ENCODE peak calls at places on chromosomes 2 and 18, in six cellular contexts. J, A, N, M, I and Q are unnamed samples.

GRCh38 chr2:58904091-58904490 is 663.0 kb upstream of the FANCL start:
- DNase-seq in J (no peak), A (no peak), N (no peak), M (no peak), I (no peak), Q (no peak)

GRCh38 chr2:140242889-140243288 is 1462.7 kb upstream of the NXPH2 start:
- DNase-seq in J (no peak), A (no peak), N (no peak), M (no peak), I (no peak), Q (no peak)

GRCh38 chr2:96329416-96329815 is 4.3 kb downstream of the ITPRIPL1 start:
- DNase-seq in J (no peak), A (peak), N (no peak), M (no peak), I (no peak), Q (no peak)

GRCh38 chr2:207315131-207315530 is 149.4 kb upstream of the KLF7 start:
- DNase-seq in J (no peak), A (peak), N (no peak), M (no peak), I (no peak), Q (no peak)

GRCh38 chr2:179049546-179050311 is at the start of gene CCDC141:
- DNase-seq in J (no peak), A (no peak), N (no peak), M (no peak), I (no peak), Q (no peak)

GRCh38 chr18:23540867-23541266 is 37.6 kb downstream of the RMC1 start:
- DNase-seq in J (no peak), A (peak), N (no peak), M (peak), I (no peak), Q (no peak)

GRCh38 chr2:206561962-206562361 is 80.3 kb upstream of the FAM237A start:
- DNase-seq in J (no peak), A (peak), N (no peak), M (no peak), I (no peak), Q (no peak)

GRCh38 chr2:149490296-149490695 is 97.3 kb downstream of the MMADHC start:
- DNase-seq in J (no peak), A (no peak), N (no peak), M (no peak), I (no peak), Q (no peak)

GRCh38 chr2:36963734-36964133 is 2.6 kb downstream of the STRN start:
- DNase-seq in J (no peak), A (no peak), N (no peak), M (no peak), I (no peak), Q (no peak)

GRCh38 chr18:9614401-9615279 is at the start of gene PPP4R1:
- DNase-seq in J (peak), A (peak), N (peak), M (peak), I (peak), Q (peak)

GRCh38 chr2:39059366-39059952 is 61.4 kb downstream of the SOS1 start:
- DNase-seq in J (no peak), A (peak), N (no peak), M (peak), I (no peak), Q (no peak)

DNA sequence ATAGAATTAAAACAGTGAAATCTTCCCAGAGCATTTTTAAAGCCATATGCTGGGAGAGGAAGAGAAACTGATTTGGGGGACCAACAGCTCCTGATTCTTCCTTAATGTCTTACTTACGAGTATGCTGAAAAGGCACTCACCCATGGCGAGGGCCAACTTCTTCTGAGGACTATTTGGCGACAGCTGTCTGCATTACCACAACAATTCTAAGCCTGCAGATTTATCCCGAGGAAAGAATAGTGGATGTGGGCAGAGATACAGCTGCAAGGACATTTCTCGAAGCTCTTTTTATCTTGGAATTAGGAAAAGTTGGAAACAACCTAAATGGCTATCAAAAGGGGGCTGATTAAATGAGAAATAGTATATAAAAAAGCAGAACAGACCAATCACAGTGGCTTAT is 40.3 kb upstream of the FHL2 start:
- DNase-seq in J (no peak), A (no peak), N (no peak), M (no peak), I (no peak), Q (no peak)
- H3K27ac ChIP-seq in J (peak), A (peak), N (no peak), M (no peak), I (no peak), Q (no peak)

DNA sequence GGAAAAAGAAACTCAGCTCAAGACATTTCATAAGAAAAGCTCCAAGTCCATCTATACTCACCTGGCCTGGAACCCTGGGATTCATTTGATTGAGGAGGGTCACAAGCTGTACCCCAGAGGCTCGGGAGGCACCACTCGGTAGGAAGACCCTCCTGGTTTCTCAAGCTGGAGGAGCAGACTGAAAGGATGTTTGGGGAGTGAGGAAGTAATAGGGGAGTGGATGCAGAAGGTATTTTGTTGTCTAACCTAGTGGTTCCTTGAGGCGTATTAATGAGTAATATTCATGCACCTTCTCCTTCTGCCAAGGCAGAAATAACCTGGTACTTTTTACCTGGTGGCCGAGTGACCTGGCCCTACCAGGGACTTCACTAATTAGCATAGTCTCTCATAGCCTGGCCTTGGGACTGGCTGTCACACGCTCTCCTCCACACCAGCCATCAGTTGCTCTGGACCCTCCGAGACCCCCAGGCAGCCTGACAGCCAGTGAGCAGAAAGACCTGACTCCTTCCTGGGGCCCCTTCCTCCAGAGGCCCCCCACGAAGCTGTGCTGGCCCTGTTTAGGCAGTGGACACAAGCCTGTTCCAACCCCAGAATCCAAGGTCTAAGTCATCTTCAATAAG is 161.4 kb downstream of the BCL2 start:
- DNase-seq in J (no peak), A (no peak), N (no peak), M (no peak), I (no peak), Q (no peak)
- H3K27ac ChIP-seq in J (peak), A (no peak), N (peak), M (peak), I (no peak), Q (no peak)

DNA sequence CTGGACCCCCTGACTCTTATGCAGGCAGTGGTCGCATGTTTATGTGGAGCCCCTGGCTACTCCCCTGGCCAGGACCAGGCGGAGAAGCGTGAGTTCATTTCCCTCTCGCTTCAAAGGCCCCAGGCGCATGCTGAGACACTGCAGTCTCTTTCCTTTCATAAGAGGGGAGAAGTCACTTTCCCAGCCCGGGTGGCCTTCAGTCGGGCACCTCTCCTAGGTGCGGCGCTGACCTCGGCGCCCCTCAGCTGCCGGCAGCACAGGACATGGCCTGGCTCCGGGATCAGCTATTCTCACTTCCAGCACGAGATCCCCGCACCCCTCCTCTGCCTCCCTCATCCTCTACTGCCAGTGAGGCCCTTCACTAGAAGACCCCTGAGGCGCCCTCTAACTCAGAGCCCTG is 184.7 kb upstream of the PXDN start:
- DNase-seq in J (no peak), A (no peak), N (no peak), M (no peak), I (no peak), Q (no peak)
- H3K27ac ChIP-seq in J (no peak), A (no peak), N (no peak), M (no peak), I (no peak), Q (no peak)

GRCh38 chr2:174594451-174594850 is 3.2 kb downstream of the WIPF1 start:
- DNase-seq in J (no peak), A (no peak), N (no peak), M (no peak), I (no peak), Q (no peak)
- H3K27ac ChIP-seq in J (peak), A (no peak), N (peak), M (peak), I (no peak), Q (no peak)

DNA sequence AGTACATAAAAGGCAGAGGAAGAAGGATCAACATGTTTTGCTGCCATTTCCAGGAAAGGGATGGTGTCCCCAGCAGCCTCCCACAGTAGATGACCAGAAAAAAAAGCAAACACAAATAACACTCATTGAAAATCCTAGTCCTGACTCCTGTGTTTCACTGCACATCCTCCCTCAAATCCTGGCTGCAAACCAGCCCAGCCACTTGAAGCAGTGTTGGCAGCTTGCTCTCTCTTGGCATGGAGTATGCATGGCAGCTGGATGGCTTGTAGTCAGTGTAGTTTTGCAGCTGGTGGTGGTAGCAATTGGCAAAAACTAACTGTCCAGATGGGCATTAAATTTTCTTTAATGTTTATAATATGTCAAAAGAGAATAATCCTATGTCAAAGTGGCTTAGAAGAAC is 93.5 kb downstream of the FTCDNL1 start:
- DNase-seq in J (no peak), A (no peak), N (no peak), M (no peak), I (no peak), Q (peak)
- H3K27ac ChIP-seq in J (no peak), A (no peak), N (no peak), M (no peak), I (no peak), Q (peak)

DNA sequence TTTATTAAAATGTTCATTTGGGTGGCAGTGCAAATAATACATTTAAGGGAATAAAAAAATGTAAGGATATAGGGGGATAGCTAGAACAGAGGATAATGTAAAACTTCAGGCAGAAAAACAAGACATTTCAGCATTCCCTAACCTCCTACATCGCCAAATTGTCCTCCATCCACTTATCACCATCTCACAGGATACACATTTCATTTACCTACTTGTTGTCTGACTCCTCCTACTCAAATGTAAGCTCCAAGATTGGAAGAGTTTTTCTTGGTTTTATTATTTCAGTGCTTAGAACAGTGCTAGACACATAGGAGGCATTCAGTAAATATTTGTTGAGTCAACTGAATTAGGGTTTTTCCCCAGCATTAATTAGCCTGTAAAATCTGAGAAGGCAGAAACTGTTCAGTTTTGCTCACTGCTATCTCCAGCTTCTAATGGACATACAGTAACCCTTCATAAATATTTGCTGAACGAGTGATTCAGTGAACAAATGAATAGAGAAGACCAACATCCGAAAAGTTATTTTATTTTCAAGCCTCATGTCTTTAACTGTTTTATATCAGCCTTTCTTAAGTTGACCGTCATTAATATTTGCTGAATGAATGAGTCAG is 871 bp downstream of the TTC21B start:
- DNase-seq in J (no peak), A (peak), N (no peak), M (peak), I (no peak), Q (no peak)
- H3K27ac ChIP-seq in J (peak), A (peak), N (peak), M (no peak), I (peak), Q (no peak)